ENCODE peak calls at places on chromosomes 5 and 9, in six cellular contexts. J is A549, B is ovary, O is amniotic stem cell, D is HT-29, Z is upper lobe of right lung. L is an unnamed sample.

GRCh38 chr5:177983763-177984564 is 12.1 kb downstream of the PROP1 start:
- DNase-seq in J (no peak), B (no peak), O (no peak), D (no peak), Z (no peak), L (no peak)

GRCh38 chr5:75567710-75568109 is 43.5 kb upstream of the ANKDD1B start:
- DNase-seq in J (peak; percentile 53), B (no peak), O (no peak), D (peak; percentile 42), Z (no peak), L (peak; percentile 5)

GRCh38 chr9:111915425-111915758 is 18.8 kb downstream of the UGCG start:
- DNase-seq in J (no peak), B (no peak), O (no peak), D (no peak), Z (no peak), L (no peak)

GRCh38 chr5:140073296-140073695 is 30.2 kb upstream of the NRG2 start:
- DNase-seq in J (no peak), B (no peak), O (no peak), D (peak; percentile 42), Z (no peak), L (peak; percentile 37)

GRCh38 chr9:137825324-137825991 is 52.1 kb upstream of the CACNA1B start:
- DNase-seq in J (no peak), B (no peak), O (no peak), D (no peak), Z (no peak), L (no peak)

GRCh38 chr9:130837002-130837511 is 2.0 kb downstream of the ABL1 start:
- DNase-seq in J (peak; percentile 28), B (no peak), O (no peak), D (no peak), Z (no peak), L (peak; percentile 44)

GRCh38 chr5:37208883-37209808 is 40.0 kb downstream of the CPLANE1 start:
- DNase-seq in J (no peak), B (peak; percentile 41), O (no peak), D (no peak), Z (no peak), L (no peak)

GRCh38 chr5:119287547-119288073 is 68.2 kb upstream of the TNFAIP8 start:
- DNase-seq in J (peak; percentile 73), B (no peak), O (no peak), D (peak; percentile 68), Z (no peak), L (no peak)

GRCh38 chr9:89669361-89669842 is 64.6 kb downstream of the GADD45G start:
- DNase-seq in J (no peak), B (no peak), O (no peak), D (no peak), Z (no peak), L (no peak)

GRCh38 chr5:39661026-39661779 is 236.4 kb upstream of the DAB2 start:
- DNase-seq in J (no peak), B (no peak), O (no peak), D (no peak), Z (no peak), L (no peak)

GRCh38 chr5:180591249-180591887 is at the start of gene SCGB3A1:
- DNase-seq in J (no peak), B (no peak), O (no peak), D (no peak), Z (peak; percentile 81), L (no peak)

GRCh38 chr5:141326088-141326854 is 4.0 kb upstream of the PCDHGA1 start:
- DNase-seq in J (peak; percentile 51), B (peak; percentile 65), O (peak; percentile 23), D (no peak), Z (peak; percentile 73), L (no peak)

GRCh38 chr9:128808543-128808942 is 9.8 kb upstream of the ENDOG start:
- DNase-seq in J (no peak), B (no peak), O (no peak), D (no peak), Z (no peak), L (no peak)

GRCh38 chr5:33588654-33589372 is 148.0 kb downstream of the TARS1 start:
- DNase-seq in J (peak; percentile 56), B (no peak), O (no peak), D (peak; percentile 43), Z (no peak), L (peak; percentile 27)

GRCh38 chr9:125508261-125508660 is 198.7 kb downstream of the MAPKAP1 start:
- DNase-seq in J (no peak), B (no peak), O (no peak), D (no peak), Z (no peak), L (no peak)

GRCh38 chr9:114091711-114092110 is 7.4 kb downstream of the KIF12 start:
- DNase-seq in J (no peak), B (no peak), O (no peak), D (no peak), Z (peak; percentile 48), L (no peak)

GRCh38 chr9:131432597-131433301 is 38.9 kb downstream of the PRRC2B start:
- DNase-seq in J (no peak), B (peak; percentile 26), O (peak; percentile 83), D (no peak), Z (peak; percentile 39), L (peak; percentile 22)

GRCh38 chr9:93541581-93542349 is 34.6 kb upstream of the PHF2 start:
- DNase-seq in J (no peak), B (no peak), O (no peak), D (no peak), Z (no peak), L (no peak)

GRCh38 chr5:155332618-155333017 is 319.1 kb downstream of the KIF4B start:
- DNase-seq in J (no peak), B (no peak), O (no peak), D (no peak), Z (no peak), L (no peak)

GRCh38 chr5:174082286-174082685 is 36.8 kb downstream of the NSG2 start:
- DNase-seq in J (no peak), B (no peak), O (no peak), D (no peak), Z (no peak), L (no peak)

GRCh38 chr9:73135394-73135793 is 16.3 kb upstream of the ANXA1 start:
- DNase-seq in J (no peak), B (no peak), O (no peak), D (no peak), Z (no peak), L (no peak)

GRCh38 chr9:75964431-75964830 is 74.0 kb downstream of the PCSK5 start:
- DNase-seq in J (peak; percentile 17), B (no peak), O (no peak), D (peak; percentile 92), Z (no peak), L (no peak)

GRCh38 chr9:77751341-77752091 is 103.4 kb upstream of the GNA14 start:
- DNase-seq in J (peak; percentile 58), B (no peak), O (peak; percentile 41), D (peak; percentile 86), Z (no peak), L (peak; percentile 67)

GRCh38 chr5:179238628-179238970 is 106.7 kb downstream of the ADAMTS2 start:
- DNase-seq in J (no peak), B (peak; percentile 10), O (no peak), D (no peak), Z (peak; percentile 39), L (no peak)

GRCh38 chr5:175246242-175246891 is 197.6 kb downstream of the DRD1 start:
- DNase-seq in J (peak; percentile 83), B (no peak), O (no peak), D (peak; percentile 34), Z (no peak), L (peak; percentile 97)

GRCh38 chr5:62982348-62982747 is 403.7 kb downstream of the LRRC70 start:
- DNase-seq in J (no peak), B (no peak), O (no peak), D (no peak), Z (no peak), L (no peak)

GRCh38 chr5:84437673-84438315 is 53.1 kb upstream of the EDIL3 start:
- DNase-seq in J (peak; percentile 8), B (no peak), O (peak; percentile 42), D (peak; percentile 23), Z (no peak), L (peak; percentile 33)

L was measured in SW 1271.